ENCODE peak calls at places on chromosomes 12 and 14, in eight cellular contexts. N, U, K, H, T, B, W and Q are unnamed samples.

GRCh38 chr12:77725611-77726010 is 105.1 kb upstream of the NAV3 start:
- DNase-seq in N (no peak), U (peak; percentile 69), K (no peak), H (no peak), T (peak; percentile 46), B (no peak), W (peak; percentile 32), Q (no peak)

GRCh38 chr12:31234053-31234835 is 91.7 kb downstream of the SINHCAF start:
- DNase-seq in N (no peak), U (no peak), K (no peak), H (no peak), T (no peak), B (no peak), W (no peak), Q (no peak)

GRCh38 chr12:111645433-111645832 is 40.3 kb downstream of the BRAP start:
- DNase-seq in N (no peak), U (no peak), K (no peak), H (no peak), T (no peak), B (no peak), W (no peak), Q (no peak)

GRCh38 chr12:43882578-43883178 is 46.8 kb downstream of the TMEM117 start:
- DNase-seq in N (peak; percentile 36), U (peak; percentile 77), K (peak; percentile 39), H (no peak), T (peak; percentile 35), B (no peak), W (peak; percentile 72), Q (peak; percentile 23)

GRCh38 chr12:83945871-83946270 is 966.7 kb downstream of the SLC6A15 start:
- DNase-seq in N (no peak), U (peak; percentile 33), K (peak; percentile 3), H (no peak), T (peak; percentile 38), B (no peak), W (peak; percentile 89), Q (no peak)

GRCh38 chr12:108995370-108995992 is 25.4 kb downstream of the SVOP start:
- DNase-seq in N (no peak), U (no peak), K (no peak), H (no peak), T (no peak), B (no peak), W (no peak), Q (no peak)

GRCh38 chr12:22459872-22460490 is 84.4 kb downstream of the C2CD5 start:
- DNase-seq in N (peak; percentile 9), U (peak; percentile 61), K (peak; percentile 26), H (no peak), T (peak; percentile 3), B (no peak), W (peak; percentile 59), Q (no peak)

GRCh38 chr12:128524439-128524838 is 257.5 kb downstream of the TMEM132C start:
- DNase-seq in N (no peak), U (no peak), K (no peak), H (no peak), T (no peak), B (no peak), W (no peak), Q (no peak)

GRCh38 chr12:122951979-122952892 is 14.0 kb downstream of the ABCB9 start:
- DNase-seq in N (no peak), U (peak; percentile 77), K (peak; percentile 59), H (no peak), T (no peak), B (peak; percentile 73), W (peak; percentile 73), Q (peak; percentile 79)

GRCh38 chr14:67765192-67765834 is 51.1 kb downstream of the ZFYVE26 start:
- DNase-seq in N (no peak), U (no peak), K (no peak), H (no peak), T (no peak), B (no peak), W (no peak), Q (no peak)

GRCh38 chr14:63922696-63923421 is 70.1 kb downstream of the SYNE2 start:
- DNase-seq in N (no peak), U (peak; percentile 92), K (peak; percentile 2), H (no peak), T (peak; percentile 41), B (no peak), W (no peak), Q (no peak)

GRCh38 chr12:47744005-47744651 is 14.6 kb downstream of the RAPGEF3 start:
- DNase-seq in N (peak; percentile 41), U (no peak), K (peak; percentile 75), H (no peak), T (no peak), B (peak; percentile 83), W (no peak), Q (no peak)

GRCh38 chr12:47870175-47870781 is 34.5 kb downstream of the VDR start:
- DNase-seq in N (no peak), U (peak; percentile 46), K (no peak), H (peak; percentile 18), T (peak; percentile 52), B (peak; percentile 56), W (peak; percentile 39), Q (peak; percentile 58)

GRCh38 chr12:1838223-1838993 is 18.0 kb downstream of the LRTM2 start:
- DNase-seq in N (no peak), U (no peak), K (no peak), H (no peak), T (no peak), B (no peak), W (no peak), Q (peak; percentile 30)

GRCh38 chr14:100558226-100558625 is 29.0 kb downstream of the BEGAIN start:
- DNase-seq in N (no peak), U (no peak), K (no peak), H (no peak), T (no peak), B (no peak), W (no peak), Q (no peak)

GRCh38 chr14:100547633-100548294 is 39.5 kb downstream of the BEGAIN start:
- DNase-seq in N (no peak), U (peak; percentile 42), K (peak; percentile 55), H (no peak), T (no peak), B (no peak), W (no peak), Q (no peak)

GRCh38 chr12:123058980-123059379 is 78.5 kb downstream of the ARL6IP4 start:
- DNase-seq in N (no peak), U (no peak), K (no peak), H (no peak), T (no peak), B (no peak), W (peak; percentile 80), Q (no peak)

GRCh38 chr14:95480109-95480886 is 36.2 kb downstream of the SYNE3 start:
- DNase-seq in N (no peak), U (peak; percentile 28), K (no peak), H (no peak), T (peak; percentile 28), B (no peak), W (peak; percentile 93), Q (no peak)

GRCh38 chr12:49089831-49090773 is 4.5 kb downstream of the DHH start:
- DNase-seq in N (peak; percentile 54), U (peak; percentile 72), K (no peak), H (no peak), T (no peak), B (peak; percentile 68), W (peak; percentile 43), Q (peak; percentile 63)
- TF ChIP-seq CTCF in N (no peak), U (peak; percentile 28), K (no peak), H (peak; percentile 13), T (peak; percentile 24), B (peak; percentile 51), W (no peak), Q (peak; percentile 51)

DNA sequence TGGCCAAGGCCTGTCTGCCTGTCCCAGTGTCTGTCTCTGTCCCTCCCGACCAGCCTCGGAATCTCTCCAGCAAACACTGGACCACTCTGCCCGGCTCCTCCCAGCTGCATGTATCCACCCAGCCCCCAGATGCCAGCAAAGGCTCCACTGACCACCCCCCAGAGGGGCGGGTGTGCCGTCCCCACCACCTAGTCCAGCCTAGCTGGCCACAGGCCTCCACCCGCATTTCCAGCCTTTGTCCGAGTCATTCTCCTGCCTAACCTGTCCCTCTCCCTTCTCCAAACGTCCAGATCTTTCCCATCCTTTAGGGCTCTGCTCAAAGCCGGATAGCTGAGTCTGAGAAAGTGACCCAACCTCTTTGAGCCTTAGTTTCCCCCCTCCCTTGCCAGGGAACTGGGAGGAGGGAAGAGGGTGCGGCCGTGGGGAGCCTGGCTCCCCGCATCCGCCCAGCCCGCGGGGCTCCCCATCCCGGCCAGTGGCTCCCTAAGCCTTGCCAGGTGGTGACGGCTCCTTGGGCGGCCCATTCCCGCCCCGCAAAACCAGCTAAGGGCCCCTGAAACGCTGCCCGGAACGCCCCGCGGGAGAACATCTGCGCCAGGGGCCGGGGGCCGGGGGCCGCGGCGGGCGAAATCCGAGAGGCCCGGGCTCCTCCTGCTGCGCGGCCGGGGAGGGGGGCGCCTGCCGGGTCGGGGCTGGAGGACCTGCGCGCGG is 34.6 kb upstream of the ANKRD9 start:
- DNase-seq in N (no peak), U (no peak), K (no peak), H (no peak), T (no peak), B (peak; percentile 70), W (no peak), Q (no peak)
- H3K4me3 ChIP-seq in N (no peak overlapping the region), U (no peak overlapping the region), K (no peak overlapping the region), H (peak overlapping the region; percentile 33), T (no peak overlapping the region), B (peak overlapping the region; percentile 19), W (no peak overlapping the region), Q (no peak overlapping the region)

DNA sequence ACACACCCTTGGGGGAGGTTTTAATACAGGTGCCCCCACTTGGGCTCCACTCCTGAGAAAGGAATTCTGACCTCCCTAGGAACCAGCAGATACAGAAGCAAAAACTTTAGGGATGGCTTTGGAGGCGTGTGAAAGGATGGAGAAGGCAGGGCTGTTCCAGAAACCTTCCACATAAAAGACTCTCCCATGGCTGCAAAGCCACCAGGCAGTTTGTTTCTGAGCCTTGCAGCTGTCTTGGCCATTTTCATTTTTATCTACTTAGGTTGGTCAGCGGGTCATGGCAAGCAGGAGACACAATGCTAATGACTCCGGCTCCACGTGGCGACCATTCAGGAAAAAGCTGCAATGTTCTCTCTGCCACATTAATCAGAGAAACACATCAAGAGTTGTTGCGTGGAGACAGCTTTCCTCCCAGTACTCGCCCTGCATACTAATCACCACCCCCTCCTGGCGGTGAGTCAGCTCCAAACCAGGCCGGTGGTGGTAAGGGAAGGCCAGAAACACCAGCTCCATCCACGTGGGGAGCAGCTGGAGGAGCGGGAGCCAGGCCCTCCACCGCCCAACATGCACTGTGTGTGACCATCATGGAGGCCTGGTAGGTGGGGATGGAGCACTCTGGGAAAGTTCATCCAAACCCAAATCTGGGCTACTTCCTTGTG is 30.9 kb upstream of the IRF2BPL start:
- DNase-seq in N (peak; percentile 75), U (peak; percentile 91), K (peak; percentile 67), H (no peak), T (peak; percentile 77), B (no peak), W (peak; percentile 97), Q (peak; percentile 95)
- TF ChIP-seq CTCF in N (peak; percentile 61), U (peak; percentile 48), K (no peak), H (no peak), T (peak; percentile 50), B (peak; percentile 55), W (peak; percentile 34), Q (peak; percentile 71)

DNA sequence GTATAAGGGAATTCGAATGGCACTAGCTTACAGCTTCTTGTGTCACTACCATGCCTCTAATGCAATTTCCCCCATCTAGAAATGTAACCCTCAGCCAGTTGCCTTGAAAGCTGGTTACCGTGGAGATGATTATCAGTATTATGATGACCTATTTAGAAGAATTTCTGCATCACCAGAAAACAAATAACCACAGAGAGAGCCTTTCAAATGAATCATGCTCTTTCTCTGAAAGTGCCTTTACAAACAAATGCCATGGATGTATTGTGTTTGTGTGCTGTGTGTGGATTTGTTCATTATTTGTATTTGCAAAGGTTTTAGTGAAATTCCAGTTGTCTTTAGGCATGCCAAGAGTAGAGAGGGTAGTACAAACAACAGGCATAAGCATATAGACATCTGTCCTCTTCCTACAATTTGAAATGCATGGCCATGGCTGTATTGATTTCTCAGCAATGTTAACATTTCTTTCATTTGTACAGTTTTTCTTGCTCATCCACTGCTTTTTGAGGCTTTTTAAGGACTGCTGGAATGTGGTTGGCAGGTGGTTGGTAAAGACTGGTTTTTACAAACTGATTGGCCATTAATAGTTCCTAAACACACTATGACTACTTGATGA is 266.5 kb downstream of the PAWR start:
- DNase-seq in N (no peak), U (peak; percentile 93), K (no peak), H (no peak), T (peak; percentile 91), B (no peak), W (peak; percentile 91), Q (no peak)
- H3K4me3 ChIP-seq in N (no peak overlapping the region), U (no peak overlapping the region), K (no peak overlapping the region), H (no peak overlapping the region), T (no peak overlapping the region), B (no peak overlapping the region), W (no peak overlapping the region), Q (no peak overlapping the region)